ENCODE peak calls at places on chromosomes 3 and 15, in five cellular contexts. Z, R, U, G and N are unnamed samples.

GRCh38 chr3:40229963-40230362 is 79.5 kb upstream of the EIF1B start:
- DNase-seq in G (no peak), Z (no peak), U (no peak), R (no peak), N (no peak)

GRCh38 chr15:70569139-70569717 is 194.1 kb downstream of the UACA start:
- DNase-seq in G (no peak), Z (no peak), R (no peak), U (no peak), N (no peak)

GRCh38 chr3:8001712-8002111 is 499.9 kb upstream of the LMCD1 start:
- DNase-seq in G (no peak), U (peak), R (no peak), Z (no peak), N (no peak)

GRCh38 chr3:16883057-16883725 is 1.6 kb upstream of the PLCL2 start:
- DNase-seq in Z (no peak), G (no peak), R (no peak), U (no peak), N (no peak)

GRCh38 chr15:38012894-38013293 is 78.5 kb downstream of the TMCO5A start:
- DNase-seq in Z (no peak), U (no peak), G (no peak), R (no peak), N (no peak)

GRCh38 chr3:94482686-94483085 is 419.8 kb downstream of the NSUN3 start:
- DNase-seq in Z (no peak), U (no peak), R (no peak), G (no peak), N (no peak)

GRCh38 chr3:5891721-5892120 is 704.2 kb downstream of the EDEM1 start:
- DNase-seq in R (no peak), U (no peak), Z (no peak), G (no peak), N (no peak)

GRCh38 chr3:53258600-53259426 is 3.0 kb upstream of the TKT start:
- DNase-seq in G (no peak), U (no peak), R (no peak), Z (no peak), N (no peak)

GRCh38 chr15:89101302-89102191 is 13.3 kb downstream of the ABHD2 start:
- DNase-seq in G (no peak), Z (no peak), R (no peak), U (peak), N (no peak)

GRCh38 chr3:105830836-105831235 is 38.0 kb downstream of the CBLB start:
- DNase-seq in G (no peak), R (no peak), Z (no peak), U (no peak), N (no peak)

GRCh38 chr3:95172549-95172948 is 1109.7 kb downstream of the NSUN3 start:
- DNase-seq in U (no peak), G (no peak), R (no peak), Z (no peak), N (no peak)